ENCODE peak calls at places on chromosomes 11 and 22, in eight cellular contexts. V is kidney, P is neural progenitor cell, R is nephron progenitor cell, M is upper lobe of right lung, O is body of pancreas, I is ascending aorta, J is Calu3. X is an unnamed sample.

GRCh38 chr11:561148-562003 is 606 bp downstream of the RASSF7 start:
- DNase-seq in V (peak), P (no peak), R (peak), M (peak), O (peak), I (no peak), J (peak), X (no peak)

GRCh38 chr11:74018331-74019005 is 9.6 kb upstream of the UCP3 start:
- DNase-seq in V (peak), P (no peak), R (no peak), M (peak), O (peak), I (peak), J (peak), X (peak)

GRCh38 chr11:78277314-78277994 is 88.7 kb downstream of the USP35 start:
- DNase-seq in V (no peak), P (no peak), R (no peak), M (peak), O (peak), I (no peak), J (peak), X (no peak)

GRCh38 chr11:8913961-8914660 is 3.1 kb downstream of the AKIP1 start:
- DNase-seq in V (no peak), P (peak), R (peak), M (no peak), O (peak), I (no peak), J (peak), X (peak)

GRCh38 chr22:24146190-24146616 is 35.1 kb upstream of the SUSD2 start:
- DNase-seq in V (peak), P (peak), R (peak), M (peak), O (peak), I (no peak), J (peak), X (peak)

GRCh38 chr11:101348786-101349185 is 219.2 kb upstream of the PGR start:
- DNase-seq in V (no peak), P (no peak), R (no peak), M (no peak), O (no peak), I (no peak), J (no peak), X (peak)

GRCh38 chr11:112797072-112797471 is 164.1 kb upstream of the NCAM1 start:
- DNase-seq in V (no peak), P (peak), R (peak), M (no peak), O (peak), I (no peak), J (peak), X (no peak)

GRCh38 chr11:77386178-77386577 is 84.7 kb upstream of the GDPD4 start:
- DNase-seq in V (no peak), P (no peak), R (no peak), M (no peak), O (no peak), I (no peak), J (no peak), X (no peak)

GRCh38 chr11:113202431-113202830 is 112.0 kb upstream of the TTC12 start:
- DNase-seq in V (no peak), P (no peak), R (no peak), M (no peak), O (no peak), I (no peak), J (peak), X (no peak)

GRCh38 chr11:130551388-130551787 is 102.9 kb downstream of the ADAMTS15 start:
- DNase-seq in V (no peak), P (no peak), R (no peak), M (no peak), O (no peak), I (no peak), J (no peak), X (no peak)

GRCh38 chr22:47142427-47143046 is 380.1 kb downstream of the TBC1D22A start:
- DNase-seq in V (no peak), P (no peak), R (no peak), M (no peak), O (no peak), I (no peak), J (no peak), X (no peak)

GRCh38 chr11:70376621-70377020 is 21.7 kb upstream of the CTTN start:
- DNase-seq in V (no peak), P (no peak), R (no peak), M (no peak), O (no peak), I (no peak), J (no peak), X (no peak)

GRCh38 chr11:9697766-9698165 is 33.9 kb downstream of the SWAP70 start:
- DNase-seq in V (no peak), P (no peak), R (no peak), M (no peak), O (no peak), I (no peak), J (no peak), X (no peak)

GRCh38 chr22:32991353-32992115 is 66.6 kb downstream of the SYN3 start:
- DNase-seq in V (no peak), P (no peak), R (no peak), M (peak), O (no peak), I (no peak), J (no peak), X (peak)

DNA sequence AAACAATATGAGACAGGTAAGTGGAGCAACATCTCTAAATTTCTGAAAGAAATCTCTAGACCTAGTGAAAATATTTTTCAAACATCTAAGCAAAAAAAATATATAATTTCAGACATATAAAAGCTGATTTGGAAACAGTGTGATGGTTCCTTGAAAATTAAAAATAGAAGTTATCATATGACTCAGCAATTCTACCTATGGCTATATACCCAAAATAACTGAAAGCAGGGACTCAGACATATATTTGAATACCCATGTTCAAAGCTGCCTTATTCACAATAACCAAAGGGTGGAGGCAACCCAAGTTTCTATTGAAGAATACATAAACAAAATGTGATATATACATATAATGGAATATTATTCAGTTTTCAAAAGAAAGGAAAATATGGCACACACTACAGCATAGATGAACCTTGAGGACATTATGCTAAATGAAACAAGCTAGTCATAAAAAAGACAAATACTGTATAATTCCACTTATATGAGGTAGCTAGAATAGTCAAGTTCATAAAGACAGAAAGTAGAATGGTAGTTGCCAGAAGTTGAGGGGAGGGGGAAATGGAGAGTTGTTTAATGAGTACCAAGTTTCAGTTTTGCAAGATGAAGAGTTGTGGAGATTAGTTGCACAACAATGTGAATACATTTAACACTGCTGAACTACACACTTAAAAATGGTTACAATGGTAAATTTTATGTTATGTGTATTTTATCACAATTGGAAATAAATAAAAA is 300.4 kb downstream of the TTC28 start:
- DNase-seq in V (no peak), P (no peak), R (no peak), M (no peak), O (no peak), I (no peak), J (no peak), X (no peak)
- TF ChIP-seq CTCF in V (no peak), P (no peak), R (no peak), M (no peak), O (no peak), I (no peak), J (no peak), X (no peak)

GRCh38 chr22:31106001-31106571 is 1.3 kb downstream of the SELENOM start:
- DNase-seq in V (no peak), P (no peak), R (no peak), M (no peak), O (no peak), I (no peak), J (no peak), X (peak)
- TF ChIP-seq CTCF in V (no peak), P (no peak), R (no peak), M (no peak), O (no peak), I (peak), J (no peak), X (no peak)

GRCh38 chr11:72497731-72498130 is 63.4 kb upstream of the CLPB start:
- DNase-seq in V (no peak), P (no peak), R (no peak), M (no peak), O (no peak), I (no peak), J (no peak), X (no peak)

GRCh38 chr11:72494109-72494429 is 59.7 kb upstream of the CLPB start:
- DNase-seq in V (no peak), P (no peak), R (no peak), M (no peak), O (no peak), I (no peak), J (no peak), X (no peak)

GRCh38 chr11:72491001-72491400 is 56.7 kb upstream of the CLPB start:
- DNase-seq in V (no peak), P (no peak), R (no peak), M (no peak), O (no peak), I (no peak), J (no peak), X (peak)

DNA sequence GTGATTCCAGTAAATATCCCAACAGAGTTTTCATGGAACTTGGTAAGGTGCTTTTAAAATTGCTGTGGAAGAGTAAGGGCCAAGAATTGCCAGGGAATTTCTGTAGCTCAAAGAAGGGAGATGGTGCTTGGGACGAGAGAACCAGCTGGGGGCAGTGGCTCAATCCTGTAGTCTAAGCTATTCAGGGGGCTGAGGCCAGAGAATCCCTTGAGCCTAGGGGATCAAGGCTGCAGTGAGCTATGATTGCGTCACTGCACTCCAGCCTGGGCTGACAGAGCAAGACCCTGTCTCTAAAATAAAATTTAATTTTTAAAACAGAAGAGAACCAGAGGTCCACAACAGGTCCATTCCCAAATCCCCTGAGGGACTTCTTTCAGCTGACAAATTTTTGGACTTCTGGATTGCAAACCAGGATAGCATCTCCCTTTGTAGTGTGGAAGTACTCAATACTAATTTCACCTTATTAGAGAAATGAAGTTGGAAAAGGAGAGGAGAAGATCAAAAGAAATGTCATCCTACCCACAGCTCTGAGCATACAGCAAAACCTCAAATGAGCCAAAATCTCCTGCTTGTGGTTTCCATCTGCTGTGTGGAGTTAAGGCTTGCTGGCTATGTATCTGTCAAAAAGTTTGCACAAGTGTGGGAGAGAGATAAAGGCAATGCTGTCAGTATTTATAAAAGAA is 59.2 kb upstream of the CLPB start:
- DNase-seq in V (no peak), P (peak), R (no peak), M (no peak), O (no peak), I (no peak), J (no peak), X (peak)
- TF ChIP-seq CTCF in V (no peak), P (no peak), R (no peak), M (no peak), O (no peak), I (no peak), J (no peak), X (peak)

GRCh38 chr11:65111537-65112225 is at the start of gene TM7SF2:
- DNase-seq in V (peak), P (peak), R (peak), M (peak), O (peak), I (peak), J (peak), X (peak)
- TF ChIP-seq CTCF in V (no peak), P (no peak), R (no peak), M (no peak), O (no peak), I (no peak), J (no peak), X (no peak)

DNA sequence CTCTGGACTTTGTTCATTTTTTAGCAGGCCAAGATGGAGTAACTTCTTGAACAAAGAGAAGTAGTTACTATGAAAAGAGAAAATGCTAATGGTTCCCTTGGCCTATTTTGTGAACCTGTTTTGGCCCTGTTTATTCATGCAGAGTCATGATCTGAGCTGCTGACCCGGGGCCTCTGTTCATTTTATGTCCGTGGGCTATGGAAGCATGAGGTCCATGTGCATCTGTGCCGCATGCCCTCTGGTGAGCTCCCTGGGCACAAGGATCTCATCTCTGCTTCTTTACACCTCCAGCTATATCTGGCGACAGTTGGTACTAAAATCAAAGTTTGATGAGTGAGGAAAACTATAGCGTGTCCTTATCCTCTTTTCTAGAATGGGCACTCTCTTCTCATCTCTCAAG is 1.0 kb downstream of the PIWIL4 start:
- DNase-seq in V (no peak), P (no peak), R (no peak), M (no peak), O (no peak), I (no peak), J (no peak), X (no peak)
- TF ChIP-seq CTCF in V (no peak), P (no peak), R (no peak), M (no peak), O (no peak), I (no peak), J (no peak), X (no peak)

GRCh38 chr11:17810041-17810440 is 75.5 kb downstream of the KCNC1 start:
- DNase-seq in V (no peak), P (no peak), R (no peak), M (no peak), O (no peak), I (no peak), J (no peak), X (no peak)
- TF ChIP-seq CTCF in V (no peak), P (no peak), R (no peak), M (no peak), O (no peak), I (no peak), J (no peak), X (no peak)

GRCh38 chr22:49554741-49555140 is 272.9 kb downstream of the BRD1 start:
- DNase-seq in V (peak), P (no peak), R (no peak), M (peak), O (no peak), I (no peak), J (no peak), X (no peak)

GRCh38 chr22:49553076-49553475 is 274.6 kb downstream of the BRD1 start:
- DNase-seq in V (peak), P (no peak), R (no peak), M (peak), O (no peak), I (no peak), J (no peak), X (no peak)

GRCh38 chr22:49555526-49555925 is 272.1 kb downstream of the BRD1 start:
- DNase-seq in V (peak), P (no peak), R (no peak), M (peak), O (no peak), I (no peak), J (no peak), X (no peak)

GRCh38 chr22:49553518-49554295 is 274.0 kb downstream of the BRD1 start:
- DNase-seq in V (peak), P (peak), R (peak), M (peak), O (no peak), I (no peak), J (no peak), X (no peak)

GRCh38 chr22:49554296-49554625 is 273.4 kb downstream of the BRD1 start:
- DNase-seq in V (peak), P (no peak), R (no peak), M (peak), O (no peak), I (no peak), J (no peak), X (no peak)
- TF ChIP-seq CTCF in V (no peak), P (no peak), R (no peak), M (no peak), O (no peak), I (no peak), J (no peak), X (no peak)

GRCh38 chr22:48438791-48439559 is 1388.7 kb downstream of the BRD1 start:
- DNase-seq in V (peak), P (no peak), R (no peak), M (no peak), O (no peak), I (no peak), J (no peak), X (no peak)
- TF ChIP-seq CTCF in V (no peak), P (no peak), R (no peak), M (no peak), O (no peak), I (no peak), J (no peak), X (no peak)

X was measured in fibroblast of villous mesenchyme.